ENCODE peak calls at places on chromosomes 5 and 9, in six cellular contexts. A is tibial artery, J is T-helper 2 cell, M is left cardiac atrium, L is sigmoid colon, R is B cell. N is an unnamed sample.
A peak's percentile ranks its signal among the peaks of the same experiment; 100 is the strongest.

GRCh38 chr9:33151007-33151557 is 16.1 kb downstream of the B4GALT1 start:
- DNase-seq in A (peak; percentile 60), R (no peak), J (no peak), L (peak; percentile 87), M (peak; percentile 74), N (peak; percentile 44)

GRCh38 chr9:3578786-3579185 is 53.0 kb upstream of the RFX3 start:
- DNase-seq in L (no peak), R (no peak), M (no peak), A (no peak), J (no peak), N (no peak)

GRCh38 chr5:67404261-67405100 is 207.9 kb upstream of the CD180 start:
- DNase-seq in A (no peak), M (no peak), J (no peak), L (no peak), R (no peak), N (no peak)

GRCh38 chr9:5893591-5894236 is 3.0 kb downstream of the MLANA start:
- DNase-seq in L (no peak), A (no peak), M (no peak), J (no peak), R (no peak), N (no peak)

GRCh38 chr5:147972441-147972840 is 66.1 kb upstream of the C5orf46 start:
- DNase-seq in M (no peak), A (no peak), R (no peak), J (no peak), L (no peak), N (no peak)

GRCh38 chr9:108184941-108185340 is 670.8 kb downstream of the ACTL7B start:
- DNase-seq in M (no peak), L (no peak), A (no peak), R (no peak), J (no peak), N (peak; percentile 75)

GRCh38 chr9:113705938-113706519 is 170.1 kb upstream of the ZNF618 start:
- DNase-seq in L (no peak), M (no peak), A (no peak), J (no peak), R (no peak), N (no peak)

GRCh38 chr5:169218862-169219261 is 82.1 kb downstream of the SLIT3 start:
- DNase-seq in L (no peak), J (no peak), R (no peak), M (no peak), A (no peak), N (no peak)

GRCh38 chr9:112404367-112404979 is 24.6 kb downstream of the HSDL2 start:
- DNase-seq in A (no peak), J (no peak), M (no peak), R (no peak), L (no peak), N (no peak)

GRCh38 chr5:173890195-173890951 is 2.2 kb downstream of the CPEB4 start:
- DNase-seq in M (peak; percentile 48), L (peak; percentile 68), A (no peak), R (no peak), J (no peak), N (no peak)

GRCh38 chr5:2263763-2264162 is 381.0 kb upstream of the IRX4 start:
- DNase-seq in J (no peak), R (no peak), A (no peak), L (peak; percentile 26), M (no peak), N (peak; percentile 48)

GRCh38 chr5:14011089-14012004 is 66.9 kb upstream of the DNAH5 start:
- DNase-seq in R (peak; percentile 84), L (peak; percentile 92), J (no peak), A (peak; percentile 78), M (peak; percentile 91), N (peak; percentile 97)

GRCh38 chr5:98763001-98763630 is 10.3 kb upstream of the RGMB start:
- DNase-seq in R (no peak), L (no peak), M (no peak), J (no peak), A (no peak), N (no peak)

GRCh38 chr9:89631381-89631780 is 26.6 kb downstream of the GADD45G start:
- DNase-seq in J (no peak), R (no peak), L (no peak), A (no peak), M (no peak), N (no peak)

GRCh38 chr5:67014957-67015400 is 181.6 kb downstream of the CD180 start:
- DNase-seq in A (no peak), M (no peak), L (no peak), J (no peak), R (no peak), N (no peak)

GRCh38 chr9:134687556-134687955 is 46.0 kb downstream of the COL5A1 start:
- DNase-seq in J (no peak), L (peak; percentile 51), R (no peak), M (no peak), A (no peak), N (peak; percentile 19)

GRCh38 chr9:86408121-86408520 is 53.9 kb upstream of the TUT7 start:
- DNase-seq in A (no peak), L (no peak), M (no peak), J (no peak), R (no peak), N (no peak)

GRCh38 chr5:18778226-18778625 is 1144.0 kb downstream of the TAF11L14 start:
- DNase-seq in A (no peak), M (no peak), R (no peak), L (no peak), J (no peak), N (no peak)

GRCh38 chr9:97905228-97905627 is 17.1 kb downstream of the TRMO start:
- DNase-seq in L (no peak), M (no peak), J (no peak), A (no peak), R (no peak), N (no peak)

GRCh38 chr5:75612211-75612579 is 942 bp downstream of the ANKDD1B start:
- DNase-seq in M (no peak), J (no peak), L (no peak), R (no peak), A (no peak), N (no peak)

GRCh38 chr9:76355886-76356285 is 38.3 kb downstream of the RFK start:
- DNase-seq in A (no peak), M (no peak), J (no peak), R (no peak), L (no peak), N (no peak)

GRCh38 chr5:167813381-167813780 is 478.1 kb upstream of the WWC1 start:
- DNase-seq in A (no peak), R (no peak), J (no peak), L (no peak), M (no peak), N (no peak)

GRCh38 chr5:65184780-65185179 is 296.9 kb downstream of the ADAMTS6 start:
- DNase-seq in L (no peak), A (no peak), J (no peak), M (no peak), R (no peak), N (no peak)

GRCh38 chr9:97705354-97705950 is 8.3 kb upstream of the XPA start:
- DNase-seq in R (no peak), M (no peak), A (no peak), J (no peak), L (no peak), N (no peak)

GRCh38 chr9:15735083-15735974 is 182.5 kb downstream of the CCDC171 start:
- DNase-seq in R (no peak), M (no peak), A (no peak), L (no peak), J (no peak), N (peak; percentile 34)

GRCh38 chr5:73370620-73371583 is 77.7 kb downstream of the FOXD1 start:
- DNase-seq in A (no peak), M (no peak), J (no peak), R (no peak), L (no peak), N (peak; percentile 90)

GRCh38 chr9:29322240-29322639 is 1749.0 kb upstream of the C9orf72 start:
- DNase-seq in A (no peak), M (no peak), R (no peak), L (no peak), J (no peak), N (no peak)

GRCh38 chr5:105218018-105218417 is 1655.4 kb upstream of the NUDT12 start:
- DNase-seq in M (no peak), L (no peak), A (no peak), R (no peak), J (no peak), N (no peak)

GRCh38 chr5:170523129-170523497 is 19.3 kb downstream of the KCNIP1 start:
- DNase-seq in A (no peak), M (no peak), R (no peak), L (no peak), J (no peak), N (no peak)

GRCh38 chr9:99966720-99967119 is 60.3 kb downstream of the STX17 start:
- DNase-seq in R (no peak), L (no peak), M (no peak), J (no peak), A (no peak), N (no peak)

GRCh38 chr5:24222866-24223265 is 421.9 kb downstream of the CDH10 start:
- DNase-seq in J (no peak), R (no peak), M (no peak), L (no peak), A (no peak), N (no peak)

GRCh38 chr9:127463382-127463781 is 12.1 kb downstream of the LRSAM1 start:
- DNase-seq in R (no peak), A (no peak), M (no peak), L (no peak), J (no peak), N (no peak)

GRCh38 chr9:93904649-93905472 is 50.3 kb downstream of the BARX1 start:
- DNase-seq in L (peak; percentile 45), M (peak; percentile 3), J (no peak), R (no peak), A (peak; percentile 10), N (no peak)

N was measured in RWPE2.